ENCODE peak calls at places on chromosomes 3 and 15, in eight cellular contexts. F, E, O, H, W, U, T and L are unnamed samples.

GRCh38 chr3:165201964-165202363 is 5.8 kb upstream of the SLITRK3 start:
- DNase-seq in F (no peak), W (no peak), H (no peak), U (no peak), E (no peak), O (no peak), T (no peak), L (no peak)

GRCh38 chr3:104102386-104102785 is 1264.3 kb upstream of the ALCAM start:
- DNase-seq in F (peak), E (no peak), O (no peak), H (peak), U (no peak), W (peak), T (no peak), L (peak)

GRCh38 chr15:68593826-68594532 is 15.2 kb downstream of the CORO2B start:
- DNase-seq in U (no peak), F (peak), W (no peak), O (no peak), E (no peak), H (no peak), T (no peak), L (no peak)

GRCh38 chr3:48478631-48479555 is 25.1 kb downstream of the SHISA5 start:
- DNase-seq in F (no peak), E (peak), T (no peak), O (peak), U (no peak), W (peak), H (no peak), L (no peak)

GRCh38 chr15:71228403-71228802 is 113.1 kb downstream of the THSD4 start:
- DNase-seq in E (no peak), H (no peak), O (no peak), F (no peak), T (no peak), W (no peak), U (no peak), L (no peak)

GRCh38 chr3:146019508-146019907 is 141.5 kb downstream of the PLOD2 start:
- DNase-seq in T (no peak), H (no peak), U (no peak), F (no peak), O (no peak), W (no peak), E (no peak), L (no peak)

GRCh38 chr3:186815490-186815889 is 9.2 kb upstream of the RFC4 start:
- DNase-seq in W (no peak), E (no peak), H (peak), U (no peak), O (no peak), T (no peak), F (no peak), L (no peak)

GRCh38 chr3:176661432-176661964 is 535.8 kb downstream of the TBL1XR1 start:
- DNase-seq in F (no peak), T (no peak), E (no peak), H (no peak), U (no peak), O (no peak), W (no peak), L (no peak)

GRCh38 chr3:178551916-178552321 is 15.7 kb downstream of the KCNMB2 start:
- DNase-seq in H (peak), W (no peak), T (peak), E (no peak), U (no peak), O (no peak), F (no peak), L (no peak)

GRCh38 chr3:100546020-100546744 is 53.8 kb downstream of the TMEM45A start:
- DNase-seq in O (no peak), H (no peak), T (no peak), W (no peak), U (no peak), F (no peak), E (no peak), L (no peak)

GRCh38 chr3:111319598-111319997 is 222.4 kb upstream of the CD96 start:
- DNase-seq in E (no peak), H (no peak), O (no peak), F (no peak), W (no peak), U (no peak), T (no peak), L (no peak)